ENCODE peak calls at places on chromosomes 5 and 9, in six cellular contexts. K, N, D, Q, M and L are unnamed samples.

GRCh38 chr9:98906273-98907040 is 37.2 kb upstream of the COL15A1 start:
- DNase-seq in M (no peak), N (no peak), Q (no peak), D (no peak), K (no peak), L (no peak)

GRCh38 chr5:127040779-127041520 is 10.6 kb upstream of the MARCHF3 start:
- DNase-seq in N (peak), K (no peak), Q (no peak), M (no peak), D (no peak), L (no peak)

GRCh38 chr9:15612962-15613361 is 60.1 kb downstream of the CCDC171 start:
- DNase-seq in M (no peak), Q (no peak), N (no peak), K (no peak), D (no peak), L (no peak)

GRCh38 chr9:89911721-89912604 is 307.2 kb downstream of the GADD45G start:
- DNase-seq in M (no peak), Q (no peak), D (no peak), K (no peak), N (no peak), L (no peak)

GRCh38 chr5:135029468-135030122 is 4.4 kb downstream of the PITX1 start:
- DNase-seq in M (no peak), D (no peak), N (no peak), Q (no peak), K (no peak), L (no peak)

GRCh38 chr9:89078421-89078820 is 87.2 kb downstream of the S1PR3 start:
- DNase-seq in D (no peak), K (no peak), Q (no peak), M (no peak), N (no peak), L (no peak)

GRCh38 chr5:95809414-95809960 is 13.0 kb downstream of the GLRX start:
- DNase-seq in N (no peak), D (no peak), M (no peak), Q (no peak), K (no peak), L (no peak)

GRCh38 chr5:159273923-159274322 is 10.8 kb downstream of the UBLCP1 start:
- DNase-seq in Q (no peak), K (no peak), D (no peak), M (no peak), N (no peak), L (no peak)

GRCh38 chr9:80233102-80233843 is 661.5 kb downstream of the TLE4 start:
- DNase-seq in K (no peak), N (no peak), Q (no peak), M (no peak), D (no peak), L (no peak)